ENCODE peak calls at places on chromosome 14, in seven cellular contexts. E is ovary; P is endothelial cell of umbilical vein; K is mammary epithelial cell; G is CD8-positive, alpha-beta memory T cell; X is Peyer's patch; D is neuronal stem cell. H is an unnamed sample. For H3K4me1, the result is how much of the 10 kb centered on the place peaks cover.

GRCh38 chr14:104187121-104187889 is 48.9 kb downstream of the KIF26A start:
- DNase-seq in E (no peak), P (no peak), K (no peak), G (no peak), X (no peak), D (no peak), H (no peak)

GRCh38 chr14:104333903-104334811 is 195.8 kb downstream of the KIF26A start:
- DNase-seq in E (peak), P (no peak), K (no peak), G (no peak), X (no peak), D (no peak), H (no peak)

GRCh38 chr14:68630611-68631013 is 162.3 kb downstream of the ZFP36L1 start:
- DNase-seq in E (no peak), P (no peak), K (no peak), G (no peak), X (no peak), D (no peak), H (no peak)

GRCh38 chr14:78705989-78706388 is 535.8 kb downstream of the NRXN3 start:
- DNase-seq in E (no peak), P (no peak), K (no peak), G (no peak), X (no peak), D (no peak), H (no peak)

GRCh38 chr14:66009104-66009503 is 477.1 kb upstream of the CCDC196 start:
- DNase-seq in E (no peak), P (no peak), K (peak), G (no peak), X (no peak), D (peak), H (no peak)

GRCh38 chr14:99879401-99880295 is 86.4 kb downstream of the EML1 start:
- DNase-seq in E (no peak), P (no peak), K (peak), G (no peak), X (no peak), D (no peak), H (no peak)

GRCh38 chr14:86673523-86673969 is 1143.6 kb downstream of the FLRT2 start:
- DNase-seq in E (no peak), P (no peak), K (peak), G (no peak), X (no peak), D (no peak), H (peak)

GRCh38 chr14:104545151-104545931 is 34.2 kb upstream of the C14orf180 start:
- DNase-seq in E (no peak), P (no peak), K (no peak), G (no peak), X (no peak), D (no peak), H (no peak)

GRCh38 chr14:68943107-68943506 is 36.0 kb downstream of the ACTN1 start:
- DNase-seq in E (no peak), P (no peak), K (no peak), G (no peak), X (no peak), D (no peak), H (no peak)

GRCh38 chr14:93006484-93007128 is 83.7 kb downstream of the CHGA start:
- DNase-seq in E (no peak), P (no peak), K (no peak), G (no peak), X (no peak), D (no peak), H (peak)

GRCh38 chr14:68399971-68400370 is 392.9 kb downstream of the ZFP36L1 start:
- DNase-seq in E (no peak), P (no peak), K (no peak), G (no peak), X (peak), D (no peak), H (no peak)

DNA sequence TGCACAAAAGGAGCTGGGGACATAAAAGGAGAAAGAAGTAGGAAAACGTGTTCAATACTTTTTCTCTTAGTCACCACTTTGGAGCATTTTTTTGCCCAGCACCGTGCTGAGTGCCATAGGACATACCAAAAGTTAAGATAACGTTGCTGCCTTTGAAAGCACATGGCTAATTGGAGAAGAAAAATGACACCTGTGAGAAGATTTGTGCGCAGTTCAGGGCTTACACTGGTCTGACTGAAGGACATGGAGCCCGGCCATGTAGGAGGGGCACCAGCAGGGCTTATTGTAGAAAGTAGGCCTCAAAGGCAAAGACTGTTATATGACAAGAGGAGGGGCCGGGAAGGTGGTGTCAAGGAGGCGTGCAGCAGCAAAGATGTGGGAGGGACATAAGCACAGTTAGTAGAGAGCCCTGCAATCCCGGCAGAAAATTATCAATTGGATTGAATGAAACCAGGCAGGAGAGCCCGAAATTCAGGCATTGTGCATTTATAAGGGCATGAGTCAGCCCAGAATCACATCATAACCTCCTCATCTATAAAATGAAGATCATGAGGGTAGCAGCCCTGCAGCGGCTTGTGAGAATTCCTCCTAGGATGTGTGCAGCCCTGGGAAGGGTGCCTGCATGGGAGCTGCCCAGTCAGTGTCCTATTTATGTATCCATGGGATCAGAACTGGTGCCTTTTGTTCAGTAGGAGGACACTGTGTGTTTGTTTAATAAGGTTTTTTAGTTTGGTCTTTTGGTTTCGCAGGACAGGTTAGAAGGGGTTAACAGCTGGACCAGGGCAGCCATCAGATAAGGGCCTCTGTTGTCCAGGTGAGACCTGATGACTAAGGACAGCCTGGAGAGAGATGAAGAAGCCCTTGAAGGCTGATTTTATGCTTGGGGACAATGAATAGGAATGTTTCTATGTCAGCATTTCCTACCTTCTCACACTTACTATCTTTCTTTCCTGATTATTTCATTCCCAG is 122.4 kb downstream of the GPR135 start:
- DNase-seq in E (no peak), P (no peak), K (no peak), G (no peak), X (no peak), D (no peak), H (no peak)
- H3K4me1 ChIP-seq in E (under half), P (under half), K (under half), G (under half), X (under half), D (half or more), H (under half)

GRCh38 chr14:35806006-35806907 is 2.8 kb downstream of the RALGAPA1 start:
- DNase-seq in E (no peak), P (no peak), K (no peak), G (no peak), X (no peak), D (no peak), H (no peak)

GRCh38 chr14:35810963-35811362 is 1.9 kb upstream of the RALGAPA1 start:
- DNase-seq in E (no peak), P (no peak), K (no peak), G (no peak), X (no peak), D (no peak), H (no peak)

GRCh38 chr14:35808076-35808657 is 928 bp downstream of the RALGAPA1 start:
- DNase-seq in E (no peak), P (peak), K (peak), G (no peak), X (peak), D (peak), H (peak)

GRCh38 chr14:35809597-35809996 is 502 bp upstream of the RALGAPA1 start:
- DNase-seq in E (no peak), P (no peak), K (no peak), G (no peak), X (no peak), D (no peak), H (no peak)

GRCh38 chr14:35807131-35807961 is 1.7 kb downstream of the RALGAPA1 start:
- DNase-seq in E (no peak), P (no peak), K (no peak), G (no peak), X (no peak), D (no peak), H (no peak)
- H3K27ac ChIP-seq in E (no peak), P (no peak), K (no peak), G (no peak), X (no peak), D (no peak), H (no peak)

DNA sequence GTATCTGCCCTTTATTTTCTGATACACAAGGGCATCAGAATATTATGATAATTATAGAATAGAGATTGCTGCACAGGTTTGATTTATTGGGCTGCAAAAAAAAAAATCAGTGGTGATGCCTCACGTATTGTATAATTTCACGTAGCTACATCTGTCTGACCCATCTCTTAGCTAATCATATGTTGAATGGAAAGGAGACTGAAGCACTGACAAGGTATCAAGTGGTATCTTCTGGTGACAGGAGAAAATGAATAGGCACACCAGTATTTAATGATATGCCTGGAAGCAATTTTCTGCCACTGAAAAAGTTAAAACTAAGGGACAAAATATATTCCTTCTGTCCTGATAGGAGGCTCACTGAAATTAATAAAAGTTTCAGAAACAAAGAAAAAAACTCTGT is 837.2 kb upstream of the FBXO33 start:
- DNase-seq in E (no peak), P (no peak), K (no peak), G (no peak), X (no peak), D (no peak), H (no peak)
- H3K4me3 ChIP-seq in E (no peak), P (no peak), K (no peak), G (no peak), X (no peak), D (no peak), H (no peak)

GRCh38 chr14:101066826-101067508 is 163.4 kb upstream of the RTL1 start:
- DNase-seq in E (peak), P (no peak), K (no peak), G (no peak), X (peak), D (no peak), H (no peak)
- H3K4me1 ChIP-seq in E (under half), P (under half), K (under half), G (under half), X (under half), D (under half), H (under half)

GRCh38 chr14:22264759-22265158 is 324.3 kb downstream of the DAD1 start:
- DNase-seq in E (no peak), P (no peak), K (no peak), G (no peak), X (no peak), D (no peak), H (no peak)

GRCh38 chr14:22265319-22266140 is 323.5 kb downstream of the DAD1 start:
- DNase-seq in E (no peak), P (no peak), K (peak), G (peak), X (no peak), D (no peak), H (no peak)

GRCh38 chr14:22266141-22266442 is 322.9 kb downstream of the DAD1 start:
- DNase-seq in E (no peak), P (no peak), K (peak), G (no peak), X (no peak), D (no peak), H (no peak)

GRCh38 chr14:22268875-22269274 is 320.1 kb downstream of the DAD1 start:
- DNase-seq in E (no peak), P (no peak), K (peak), G (peak), X (no peak), D (no peak), H (no peak)

DNA sequence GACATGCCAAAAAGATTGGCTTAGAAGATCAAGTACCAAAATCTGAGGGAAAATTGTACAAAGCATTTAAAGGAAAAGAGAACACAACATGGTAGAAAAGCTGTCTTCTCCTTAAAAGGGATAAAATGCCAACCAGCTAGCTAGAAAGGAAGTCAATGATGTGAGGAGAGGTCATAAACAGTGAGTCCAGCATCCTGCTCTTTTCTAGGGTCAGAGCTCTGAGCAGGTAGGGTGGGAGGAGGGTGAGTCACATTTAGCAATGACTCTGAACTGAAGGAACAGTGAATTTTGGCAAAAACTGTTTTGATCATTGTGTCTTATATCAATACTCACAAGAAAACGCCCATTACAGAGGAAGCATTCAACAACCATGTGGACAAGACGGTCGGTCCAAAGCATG is 322.3 kb downstream of the DAD1 start:
- DNase-seq in E (no peak), P (no peak), K (no peak), G (no peak), X (no peak), D (no peak), H (no peak)
- H3K27ac ChIP-seq in E (no peak), P (no peak), K (no peak), G (no peak), X (no peak), D (no peak), H (no peak)

DNA sequence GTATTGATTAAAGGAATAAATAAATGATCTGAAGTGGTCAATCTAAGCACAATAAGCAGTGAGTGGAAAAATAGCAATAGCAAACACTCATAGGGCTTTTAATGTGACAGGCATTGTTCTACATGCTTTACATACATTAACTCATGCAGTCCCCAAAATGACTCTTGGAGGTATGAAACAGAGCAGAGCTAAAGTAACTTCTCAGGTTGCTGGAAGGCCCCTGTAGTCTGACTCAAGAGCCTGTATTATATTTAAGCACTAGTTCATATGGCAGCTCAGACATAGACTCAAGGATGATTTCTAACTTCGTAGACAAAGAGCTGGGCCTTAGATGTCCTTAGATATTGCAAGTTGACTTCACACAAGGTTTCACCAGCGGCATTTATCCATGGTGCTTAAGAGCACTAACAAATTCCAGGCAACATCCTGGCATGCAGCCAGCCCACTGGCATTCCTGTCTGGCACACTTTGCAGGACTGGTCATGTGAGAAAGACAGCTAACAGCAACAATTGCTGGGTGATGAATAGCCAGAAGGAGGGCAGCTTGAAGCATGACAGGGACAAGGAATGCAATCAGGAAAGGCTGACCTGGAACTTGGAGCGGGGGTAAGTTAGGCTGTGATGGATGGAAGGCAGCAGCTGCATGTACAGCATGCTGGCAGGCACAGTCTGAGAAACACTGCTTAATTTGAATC is 22.9 kb upstream of the KTN1 start:
- DNase-seq in E (peak), P (peak), K (peak), G (no peak), X (peak), D (no peak), H (peak)
- H3K4me3 ChIP-seq in E (no peak), P (no peak), K (no peak), G (no peak), X (no peak), D (no peak), H (no peak)

H was measured in prostate gland.